ENCODE peak calls at places on chromosomes 6 and 20, in ten cellular contexts. J is NCI-H2081, T is stomach, E is upper lobe of left lung, G is kidney glomerular epithelial cell, S is ascending aorta, R is NCI-H510A treated with DMSO at 0.1 percent for 48 hours, C is aorta, H is ELR, X is DMS153. U is an unnamed sample.

GRCh38 chr6:43147289-43147688 is 23.8 kb upstream of the SRF start:
- DNase-seq in J (no peak), T (no peak), E (no peak), G (no peak), S (no peak), R (no peak), C (no peak), H (no peak), X (no peak), U (no peak)

GRCh38 chr20:61052796-61053442 is 199.1 kb upstream of the CDH4 start:
- DNase-seq in J (no peak), T (no peak), E (no peak), G (no peak), S (no peak), R (no peak), C (no peak), H (no peak), X (no peak), U (no peak)

GRCh38 chr20:50193169-50193850 is 2.7 kb downstream of the CEBPB start:
- DNase-seq in J (no peak), T (no peak), E (no peak), G (no peak), S (no peak), R (no peak), C (peak; percentile 55), H (peak; percentile 83), X (no peak), U (peak; percentile 66)

GRCh38 chr6:56096454-56096853 is 150.9 kb downstream of the COL21A1 start:
- DNase-seq in J (no peak), T (no peak), E (no peak), G (no peak), S (no peak), R (no peak), C (no peak), H (no peak), X (no peak), U (no peak)

GRCh38 chr20:18042211-18042610 is 15.5 kb downstream of the OVOL2 start:
- DNase-seq in J (no peak), T (no peak), E (no peak), G (no peak), S (no peak), R (no peak), C (no peak), H (no peak), X (no peak), U (no peak)

GRCh38 chr6:25066593-25066992 is 130.8 kb upstream of the RIPOR2 start:
- DNase-seq in J (no peak), T (no peak), E (no peak), G (no peak), S (no peak), R (no peak), C (no peak), H (no peak), X (no peak), U (no peak)

GRCh38 chr6:155795173-155795796 is 339.6 kb upstream of the NOX3 start:
- DNase-seq in J (no peak), T (no peak), E (no peak), G (peak; percentile 37), S (no peak), R (no peak), C (no peak), H (peak; percentile 24), X (no peak), U (no peak)

GRCh38 chr6:161631676-161632194 is 357.9 kb upstream of the AGPAT4 start:
- DNase-seq in J (no peak), T (no peak), E (no peak), G (peak; percentile 22), S (no peak), R (no peak), C (no peak), H (no peak), X (no peak), U (no peak)

GRCh38 chr6:91299544-91300491 is 712.9 kb upstream of the MAP3K7 start:
- DNase-seq in J (no peak), T (no peak), E (no peak), G (peak; percentile 92), S (no peak), R (peak; percentile 15), C (no peak), H (no peak), X (no peak), U (no peak)

GRCh38 chr20:40160151-40160550 is 528.9 kb downstream of the MAFB start:
- DNase-seq in J (peak; percentile 22), T (peak; percentile 27), E (peak; percentile 59), G (peak; percentile 39), S (no peak), R (no peak), C (peak; percentile 64), H (peak; percentile 43), X (no peak), U (no peak)

GRCh38 chr6:101522254-101522653 is 128.7 kb downstream of the GRIK2 start:
- DNase-seq in J (no peak), T (no peak), E (no peak), G (no peak), S (no peak), R (no peak), C (no peak), H (no peak), X (no peak), U (no peak)

GRCh38 chr6:27383011-27383410 is 5.5 kb upstream of the ZNF391 start:
- DNase-seq in J (no peak), T (no peak), E (no peak), G (no peak), S (no peak), R (no peak), C (no peak), H (no peak), X (no peak), U (no peak)

GRCh38 chr20:36092424-36093024 is 62.0 kb upstream of the EPB41L1 start:
- DNase-seq in J (no peak), T (peak; percentile 53), E (no peak), G (no peak), S (no peak), R (no peak), C (peak; percentile 52), H (peak; percentile 49), X (no peak), U (no peak)

GRCh38 chr6:5744497-5744896 is 262.2 kb downstream of the NRN1 start:
- DNase-seq in J (no peak), T (no peak), E (no peak), G (no peak), S (no peak), R (no peak), C (no peak), H (no peak), X (no peak), U (no peak)

GRCh38 chr20:14922503-14923267 is 585.3 kb upstream of the FLRT3 start:
- DNase-seq in J (no peak), T (no peak), E (no peak), G (peak; percentile 59), S (no peak), R (no peak), C (no peak), H (no peak), X (no peak), U (no peak)

GRCh38 chr6:46706464-46706863 is 18.8 kb downstream of the TDRD6 start:
- DNase-seq in J (no peak), T (no peak), E (no peak), G (no peak), S (no peak), R (no peak), C (no peak), H (no peak), X (no peak), U (no peak)

GRCh38 chr6:56660374-56660730 is 17.7 kb upstream of the DST start:
- DNase-seq in J (no peak), T (no peak), E (no peak), G (no peak), S (no peak), R (no peak), C (no peak), H (no peak), X (no peak), U (no peak)

U was measured in HFFc6.